ENCODE peak calls at places on chromosome 19, in six cellular contexts. One of them, this sample, is unnamed.
A peak's percentile ranks its signal among the peaks of the same experiment; 100 is the strongest.

GRCh38 chr19:33368074-33368864 is 5.2 kb upstream of the CEBPG start:
- DNase-seq in neuronal stem cell: no peak
- DNase-seq in IMR-90: peak; percentile 65
- DNase-seq in H9: no peak
- DNase-seq in H1: no peak
- DNase-seq in mesendoderm: no peak
- DNase-seq in this sample: no peak

GRCh38 chr19:49534632-49535385 is 7.0 kb downstream of the RCN3 start:
- DNase-seq in mesendoderm: no peak
- DNase-seq in neuronal stem cell: no peak
- DNase-seq in H9: no peak
- DNase-seq in H1: no peak
- DNase-seq in IMR-90: no peak
- DNase-seq in this sample: no peak

GRCh38 chr19:7541481-7541824 is 5.9 kb downstream of the PNPLA6 start:
- DNase-seq in mesendoderm: no peak
- DNase-seq in neuronal stem cell: no peak
- DNase-seq in H1: no peak
- DNase-seq in H9: no peak
- DNase-seq in IMR-90: no peak
- DNase-seq in this sample: no peak

GRCh38 chr19:33340991-33341390 is 32.5 kb upstream of the CEBPG start:
- DNase-seq in IMR-90: no peak
- DNase-seq in neuronal stem cell: no peak
- DNase-seq in mesendoderm: no peak
- DNase-seq in H9: no peak
- DNase-seq in H1: no peak
- DNase-seq in this sample: no peak

GRCh38 chr19:31330761-31331160 is 18.5 kb downstream of the TSHZ3 start:
- DNase-seq in mesendoderm: no peak
- DNase-seq in neuronal stem cell: no peak
- DNase-seq in IMR-90: no peak
- DNase-seq in H1: no peak
- DNase-seq in H9: no peak
- DNase-seq in this sample: no peak

GRCh38 chr19:4115050-4115817 is 8.7 kb downstream of the MAP2K2 start:
- DNase-seq in IMR-90: no peak
- DNase-seq in neuronal stem cell: no peak
- DNase-seq in H1: no peak
- DNase-seq in mesendoderm: no peak
- DNase-seq in H9: no peak
- DNase-seq in this sample: no peak

GRCh38 chr19:49515767-49516166 is 3.3 kb downstream of the FCGRT start:
- DNase-seq in H9: no peak
- DNase-seq in IMR-90: no peak
- DNase-seq in H1: no peak
- DNase-seq in neuronal stem cell: no peak
- DNase-seq in mesendoderm: no peak
- DNase-seq in this sample: peak; percentile 40

GRCh38 chr19:37692956-37693660 is 26.5 kb downstream of the ZNF607 start:
- DNase-seq in H1: no peak
- DNase-seq in H9: no peak
- DNase-seq in neuronal stem cell: no peak
- DNase-seq in mesendoderm: no peak
- DNase-seq in IMR-90: no peak
- DNase-seq in this sample: no peak

GRCh38 chr19:56476671-56477428 is at the start of gene ZNF667:
- DNase-seq in H9: no peak
- DNase-seq in IMR-90: peak; percentile 59
- DNase-seq in neuronal stem cell: peak; percentile 14
- DNase-seq in mesendoderm: peak; percentile 52
- DNase-seq in H1: no peak
- DNase-seq in this sample: peak; percentile 25

GRCh38 chr19:52297601-52298358 is 811 bp downstream of the ZNF480 start:
- DNase-seq in neuronal stem cell: peak; percentile 1
- DNase-seq in IMR-90: peak; percentile 11
- DNase-seq in mesendoderm: no peak
- DNase-seq in H9: no peak
- DNase-seq in H1: no peak
- DNase-seq in this sample: no peak

GRCh38 chr19:44789943-44790467 is 12.3 kb downstream of the CBLC start:
- DNase-seq in mesendoderm: no peak
- DNase-seq in neuronal stem cell: no peak
- DNase-seq in IMR-90: no peak
- DNase-seq in H1: no peak
- DNase-seq in H9: no peak
- DNase-seq in this sample: no peak

GRCh38 chr19:35949131-35949530 is 13.0 kb downstream of the LRFN3 start:
- DNase-seq in IMR-90: no peak
- DNase-seq in mesendoderm: no peak
- DNase-seq in H1: no peak
- DNase-seq in neuronal stem cell: no peak
- DNase-seq in H9: no peak
- DNase-seq in this sample: no peak

GRCh38 chr19:18915639-18916038 is 3.5 kb downstream of the COPE start:
- DNase-seq in H9: peak; percentile 71
- DNase-seq in H1: no peak
- DNase-seq in IMR-90: peak; percentile 30
- DNase-seq in neuronal stem cell: no peak
- DNase-seq in mesendoderm: peak; percentile 75
- DNase-seq in this sample: no peak

GRCh38 chr19:33532859-33533455 is 11.4 kb upstream of the PEPD start:
- DNase-seq in H1: no peak
- DNase-seq in H9: peak; percentile 83
- DNase-seq in mesendoderm: peak; percentile 76
- DNase-seq in IMR-90: no peak
- DNase-seq in neuronal stem cell: peak; percentile 14
- DNase-seq in this sample: no peak

GRCh38 chr19:3670258-3670795 is 29.9 kb downstream of the PIP5K1C start:
- DNase-seq in H9: no peak
- DNase-seq in mesendoderm: peak; percentile 83
- DNase-seq in H1: no peak
- DNase-seq in neuronal stem cell: no peak
- DNase-seq in IMR-90: peak; percentile 84
- DNase-seq in this sample: peak; percentile 66

GRCh38 chr19:50994129-50994528 is 7.3 kb downstream of the KLK8 start:
- DNase-seq in neuronal stem cell: no peak
- DNase-seq in IMR-90: no peak
- DNase-seq in mesendoderm: peak; percentile 45
- DNase-seq in H9: no peak
- DNase-seq in H1: no peak
- DNase-seq in this sample: no peak

GRCh38 chr19:3506384-3507340 is 551 bp downstream of the FZR1 start:
- DNase-seq in H9: no peak
- DNase-seq in neuronal stem cell: no peak
- DNase-seq in mesendoderm: no peak
- DNase-seq in H1: no peak
- DNase-seq in IMR-90: no peak
- DNase-seq in this sample: no peak

GRCh38 chr19:45507864-45508680 is 793 bp downstream of the VASP start:
- DNase-seq in H9: peak; percentile 88
- DNase-seq in neuronal stem cell: no peak
- DNase-seq in H1: no peak
- DNase-seq in IMR-90: no peak
- DNase-seq in mesendoderm: peak; percentile 90
- DNase-seq in this sample: peak; percentile 86

GRCh38 chr19:3543150-3544053 is 4.4 kb downstream of the TEKTIP1 start:
- DNase-seq in mesendoderm: no peak
- DNase-seq in IMR-90: no peak
- DNase-seq in neuronal stem cell: no peak
- DNase-seq in H9: no peak
- DNase-seq in H1: no peak
- DNase-seq in this sample: no peak

GRCh38 chr19:31054430-31054829 is 294.8 kb downstream of the TSHZ3 start:
- DNase-seq in mesendoderm: peak; percentile 92
- DNase-seq in neuronal stem cell: peak; percentile 40
- DNase-seq in IMR-90: peak; percentile 83
- DNase-seq in H9: peak; percentile 88
- DNase-seq in H1: peak; percentile 70
- DNase-seq in this sample: peak; percentile 37

GRCh38 chr19:18478545-18479311 is 40.8 kb upstream of the ISYNA1 start:
- DNase-seq in H1: no peak
- DNase-seq in neuronal stem cell: no peak
- DNase-seq in IMR-90: peak; percentile 94
- DNase-seq in H9: no peak
- DNase-seq in mesendoderm: peak; percentile 84
- DNase-seq in this sample: peak; percentile 93

GRCh38 chr19:55370305-55370988 is at the start of gene IL11:
- DNase-seq in neuronal stem cell: no peak
- DNase-seq in IMR-90: peak; percentile 78
- DNase-seq in H9: no peak
- DNase-seq in mesendoderm: peak; percentile 73
- DNase-seq in H1: no peak
- DNase-seq in this sample: no peak
- H3K18ac ChIP-seq in neuronal stem cell: peak within 1 kb of the TSS; percentile 94
- H3K18ac ChIP-seq in IMR-90: peak within 1 kb of the TSS; percentile 62
- H3K18ac ChIP-seq in H9: no peak within 1 kb of the TSS
- H3K18ac ChIP-seq in mesendoderm: peak within 1 kb of the TSS; percentile 29
- H3K18ac ChIP-seq in H1: peak within 1 kb of the TSS; percentile 78
- H3K18ac ChIP-seq in this sample: peak within 1 kb of the TSS; percentile 96

DNA sequence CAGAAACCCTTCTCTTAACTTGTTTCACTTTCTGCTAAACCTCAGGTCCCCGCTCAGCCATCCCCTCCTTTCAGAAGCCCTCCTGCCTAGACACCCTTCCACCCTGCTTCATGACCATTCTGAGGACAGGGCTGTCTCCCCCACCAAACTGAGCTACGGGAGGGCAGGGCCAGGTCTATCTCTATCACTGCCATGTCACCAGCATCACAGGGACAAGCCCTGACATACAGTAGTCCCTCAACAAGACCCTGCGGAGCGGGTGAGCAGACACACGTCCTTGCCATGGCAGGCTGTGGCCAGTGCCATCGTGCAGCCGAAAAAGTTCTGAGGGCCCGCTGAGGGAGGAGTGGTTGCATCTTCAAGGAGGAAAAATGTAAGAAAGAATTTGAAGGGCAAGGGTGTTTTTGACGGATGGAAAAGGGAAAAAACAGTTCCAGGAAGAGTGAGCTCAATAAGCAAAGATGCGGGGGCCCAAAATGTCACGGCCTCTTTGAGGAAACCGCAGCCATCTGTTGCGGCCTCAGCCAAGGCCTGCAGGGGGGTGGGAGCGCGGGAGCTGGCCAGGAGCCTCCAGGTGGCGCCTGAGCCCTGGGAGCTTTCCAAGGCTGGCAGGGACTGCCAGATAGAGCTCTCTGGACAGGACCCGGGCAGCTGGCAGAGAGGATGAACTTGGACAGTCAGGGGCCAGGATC is 8.1 kb downstream of the PTGIR start:
- DNase-seq in H9: peak; percentile 82
- DNase-seq in H1: no peak
- DNase-seq in IMR-90: peak; percentile 85
- DNase-seq in mesendoderm: peak; percentile 73
- DNase-seq in neuronal stem cell: no peak
- DNase-seq in this sample: peak; percentile 53
- H2BK120ac ChIP-seq in H9: no peak overlapping the region
- H2BK120ac ChIP-seq in H1: no peak overlapping the region
- H2BK120ac ChIP-seq in IMR-90: peak overlapping the region; percentile 85
- H2BK120ac ChIP-seq in mesendoderm: no peak overlapping the region
- H2BK120ac ChIP-seq in neuronal stem cell: no peak overlapping the region
- H2BK120ac ChIP-seq in this sample: no peak overlapping the region

DNA sequence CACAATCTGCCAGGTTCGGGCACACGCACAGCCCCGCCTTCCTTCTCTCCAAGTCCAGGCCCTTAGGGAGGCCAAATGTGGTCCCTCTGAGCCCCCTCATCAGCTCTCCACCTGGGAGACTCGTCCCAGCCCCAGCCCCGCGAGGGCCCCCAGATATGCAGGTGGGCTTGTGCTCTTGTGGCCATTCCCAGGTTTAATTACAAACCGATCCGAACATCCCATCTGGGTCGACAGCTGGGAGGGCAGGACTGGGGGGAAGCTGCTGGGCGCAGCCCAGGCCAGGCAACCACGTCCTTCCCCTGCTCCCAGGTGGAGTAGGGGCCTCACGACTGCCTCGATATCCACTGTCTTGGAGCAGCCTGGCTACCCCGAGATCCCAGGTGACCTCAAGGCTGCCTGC is 7.5 kb upstream of the C2CD4C start:
- DNase-seq in H9: no peak
- DNase-seq in mesendoderm: no peak
- DNase-seq in IMR-90: no peak
- DNase-seq in neuronal stem cell: no peak
- DNase-seq in H1: no peak
- DNase-seq in this sample: no peak
- H3K18ac ChIP-seq in H9: no peak overlapping the region
- H3K18ac ChIP-seq in mesendoderm: no peak overlapping the region
- H3K18ac ChIP-seq in IMR-90: no peak overlapping the region
- H3K18ac ChIP-seq in neuronal stem cell: peak overlapping the region; percentile 62
- H3K18ac ChIP-seq in H1: no peak overlapping the region
- H3K18ac ChIP-seq in this sample: no peak overlapping the region

GRCh38 chr19:17235618-17236413 is 9.8 kb downstream of the OCEL1 start:
- DNase-seq in H9: peak; percentile 84
- DNase-seq in H1: no peak
- DNase-seq in mesendoderm: peak; percentile 83
- DNase-seq in IMR-90: peak; percentile 76
- DNase-seq in neuronal stem cell: peak; percentile 74
- DNase-seq in this sample: no peak

GRCh38 chr19:17237747-17238706 is 7.7 kb downstream of the NR2F6 start:
- DNase-seq in mesendoderm: no peak
- DNase-seq in IMR-90: no peak
- DNase-seq in H9: no peak
- DNase-seq in H1: no peak
- DNase-seq in neuronal stem cell: no peak
- DNase-seq in this sample: peak; percentile 82

GRCh38 chr19:17236831-17237543 is 8.7 kb downstream of the NR2F6 start:
- DNase-seq in IMR-90: no peak
- DNase-seq in H1: no peak
- DNase-seq in H9: no peak
- DNase-seq in neuronal stem cell: no peak
- DNase-seq in mesendoderm: no peak
- DNase-seq in this sample: no peak

GRCh38 chr19:17234911-17235617 is 9.0 kb downstream of the OCEL1 start:
- DNase-seq in mesendoderm: peak; percentile 77
- DNase-seq in H1: no peak
- DNase-seq in IMR-90: peak; percentile 38
- DNase-seq in neuronal stem cell: no peak
- DNase-seq in H9: peak; percentile 81
- DNase-seq in this sample: peak; percentile 64

DNA sequence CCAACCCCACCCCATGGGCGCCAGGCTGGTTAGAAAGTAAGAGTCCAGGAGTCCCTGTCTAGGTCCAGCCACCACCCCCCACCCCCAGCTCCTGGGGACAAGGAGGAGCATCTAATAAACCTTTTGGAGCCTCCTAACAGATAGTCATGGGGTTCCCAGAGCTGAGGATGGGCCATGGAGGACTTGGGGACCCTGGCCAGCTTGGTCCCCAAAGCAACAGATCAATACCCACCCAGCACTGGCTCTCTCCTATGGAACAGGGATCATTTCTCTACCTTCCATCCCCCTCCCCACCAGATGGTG is 9.4 kb downstream of the NR2F6 start:
- DNase-seq in H9: no peak
- DNase-seq in neuronal stem cell: no peak
- DNase-seq in mesendoderm: peak; percentile 54
- DNase-seq in IMR-90: no peak
- DNase-seq in H1: no peak
- DNase-seq in this sample: no peak
- H2BK120ac ChIP-seq in H9: no peak overlapping the region
- H2BK120ac ChIP-seq in neuronal stem cell: no peak overlapping the region
- H2BK120ac ChIP-seq in mesendoderm: peak overlapping the region; percentile 37
- H2BK120ac ChIP-seq in IMR-90: peak overlapping the region; percentile 44
- H2BK120ac ChIP-seq in H1: no peak overlapping the region
- H2BK120ac ChIP-seq in this sample: no peak overlapping the region

GRCh38 chr19:447816-448546 is 12.9 kb downstream of the SHC2 start:
- DNase-seq in H9: no peak
- DNase-seq in H1: no peak
- DNase-seq in mesendoderm: no peak
- DNase-seq in IMR-90: no peak
- DNase-seq in neuronal stem cell: no peak
- DNase-seq in this sample: no peak
- H3K18ac ChIP-seq in H9: no peak overlapping the region
- H3K18ac ChIP-seq in H1: no peak overlapping the region
- H3K18ac ChIP-seq in mesendoderm: no peak overlapping the region
- H3K18ac ChIP-seq in IMR-90: no peak overlapping the region
- H3K18ac ChIP-seq in neuronal stem cell: peak overlapping the region; percentile 83
- H3K18ac ChIP-seq in this sample: no peak overlapping the region